ENCODE peak calls at places on chromosome 3, in nine cellular contexts. A is A549, M is Caco-2, B is bronchial epithelial cell, P is BJ, V is GM06990, O is Peyer's patch, F is fibroblast of the aortic adventitia, J is mammary epithelial cell. E is an unnamed sample.

GRCh38 chr3:53346922-53347260 is 452 bp downstream of the DCP1A start:
- DNase-seq in B (no peak), M (no peak), A (no peak), P (no peak), J (no peak), F (no peak), V (no peak), O (no peak), E (no peak)

GRCh38 chr3:123521179-123521969 is 63.5 kb downstream of the HACD2 start:
- DNase-seq in P (no peak), B (no peak), F (peak; percentile 46), M (no peak), J (peak; percentile 2), V (no peak), O (no peak), A (no peak), E (peak; percentile 21)

GRCh38 chr3:124115965-124116364 is 124.0 kb upstream of the ROPN1 start:
- DNase-seq in V (no peak), P (no peak), A (no peak), B (no peak), J (no peak), M (no peak), F (no peak), O (no peak), E (no peak)

GRCh38 chr3:183895296-183895695 is 10.6 kb upstream of the PARL start:
- DNase-seq in B (peak; percentile 47), M (peak; percentile 43), A (peak; percentile 65), J (peak; percentile 32), O (no peak), P (no peak), F (peak; percentile 73), V (no peak), E (peak; percentile 71)

GRCh38 chr3:15427981-15428380 is 583 bp downstream of the EAF1 start:
- DNase-seq in V (no peak), M (peak; percentile 9), A (no peak), P (no peak), O (peak; percentile 54), B (no peak), F (no peak), J (no peak), E (no peak)

GRCh38 chr3:66149269-66149668 is 71.5 kb upstream of the SLC25A26 start:
- DNase-seq in V (no peak), O (no peak), B (no peak), J (no peak), P (no peak), F (no peak), A (no peak), M (no peak), E (no peak)

GRCh38 chr3:159732172-159733111 is 256.2 kb upstream of the IL12A start:
- DNase-seq in O (no peak), F (peak; percentile 63), A (peak; percentile 50), V (no peak), B (peak; percentile 71), J (peak; percentile 82), P (peak; percentile 72), M (peak; percentile 70), E (peak; percentile 39)

GRCh38 chr3:48016336-48016973 is at the start of gene MAP4:
- DNase-seq in J (no peak), B (no peak), F (peak; percentile 48), A (no peak), P (no peak), V (no peak), O (no peak), M (no peak), E (peak; percentile 63)

GRCh38 chr3:43759297-43759782 is 68.6 kb downstream of the ABHD5 start:
- DNase-seq in F (peak; percentile 69), A (peak; percentile 34), B (peak; percentile 65), J (peak; percentile 67), P (peak; percentile 79), O (no peak), M (peak; percentile 64), V (no peak), E (peak; percentile 57)

GRCh38 chr3:20051123-20051806 is 11.0 kb downstream of the KAT2B start:
- DNase-seq in V (no peak), A (no peak), M (no peak), B (peak; percentile 93), J (no peak), P (no peak), F (no peak), O (no peak), E (no peak)

DNA sequence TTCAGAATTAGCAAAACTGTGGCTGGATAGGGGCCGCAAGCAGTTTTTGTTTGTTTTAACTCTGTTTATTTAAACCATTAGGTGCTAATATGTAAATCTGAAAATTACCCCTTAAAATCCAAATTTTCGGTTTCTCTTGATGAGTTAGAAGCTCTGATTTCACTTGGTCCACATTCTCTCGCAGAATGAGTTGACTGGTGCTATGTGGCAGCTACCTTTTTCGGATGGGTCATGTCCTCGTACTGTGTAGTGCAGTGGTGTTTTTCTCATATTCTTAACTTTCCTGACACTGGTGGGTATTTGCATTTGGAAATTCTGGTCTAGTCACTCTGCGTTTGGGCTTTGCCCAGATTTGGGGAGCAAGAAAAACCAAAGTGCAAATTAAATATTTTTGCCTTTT is 87.1 kb downstream of the DIPK2A start:
- DNase-seq in M (no peak), P (no peak), F (no peak), V (no peak), A (no peak), O (no peak), J (no peak), B (no peak), E (no peak)
- TF ChIP-seq CTCF in M (no peak), P (no peak), F (no peak), V (no peak), A (no peak), O (no peak), J (no peak), B (no peak), E (no peak)

GRCh38 chr3:138948371-138949001 is 1.5 kb downstream of the FOXL2NB start:
- DNase-seq in J (no peak), V (no peak), O (no peak), F (no peak), P (no peak), M (no peak), B (no peak), A (no peak), E (no peak)

GRCh38 chr3:138949002-138949418 is 2.0 kb downstream of the FOXL2NB start:
- DNase-seq in B (no peak), P (no peak), A (no peak), V (no peak), M (no peak), F (no peak), J (no peak), O (no peak), E (no peak)

GRCh38 chr3:138950701-138951100 is 3.7 kb downstream of the FOXL2NB start:
- DNase-seq in B (no peak), P (no peak), A (no peak), V (no peak), J (no peak), O (no peak), F (no peak), M (no peak), E (no peak)

GRCh38 chr3:138950006-138950644 is 3.1 kb downstream of the FOXL2NB start:
- DNase-seq in A (no peak), J (no peak), M (no peak), F (no peak), B (no peak), O (peak; percentile 56), P (no peak), V (no peak), E (peak; percentile 44)

DNA sequence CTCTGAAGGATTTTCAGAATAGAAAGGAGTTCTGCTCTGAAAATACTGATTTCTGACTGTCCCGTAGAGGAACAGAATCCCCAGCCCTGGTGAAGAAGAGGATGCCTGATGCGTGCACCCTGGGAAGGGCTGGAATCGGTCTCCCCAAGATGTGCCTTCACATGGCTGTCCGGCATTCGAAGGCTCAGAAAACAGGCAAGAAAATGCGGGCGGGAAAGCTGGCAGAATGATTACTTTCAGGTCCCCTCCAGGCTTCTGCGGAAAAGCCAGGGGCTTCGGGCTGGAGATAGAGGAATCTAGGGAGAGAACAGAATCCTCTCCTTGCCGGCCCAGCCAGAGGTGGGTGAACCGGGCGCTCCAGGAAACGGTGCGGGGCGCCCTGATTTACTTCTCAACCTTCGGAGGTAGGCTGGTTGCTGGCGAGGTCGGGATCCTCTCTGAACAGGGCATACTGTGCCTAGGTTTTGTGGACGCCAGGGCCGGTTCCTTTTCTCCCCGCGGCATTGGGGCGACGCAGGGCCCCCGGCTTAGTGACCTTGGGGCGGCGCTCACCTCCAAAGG is 2.5 kb downstream of the FOXL2NB start:
- DNase-seq in A (no peak), J (no peak), M (no peak), O (no peak), F (no peak), B (no peak), P (no peak), V (no peak), E (no peak)
- H3K4me3 ChIP-seq in A (no peak overlapping the region), J (no peak overlapping the region), M (no peak overlapping the region), O (peak overlapping the region; percentile 42), F (peak overlapping the region; percentile 49), B (peak overlapping the region; percentile 22), P (no peak overlapping the region), V (no peak overlapping the region), E (peak overlapping the region; percentile 40)

GRCh38 chr3:12312010-12312409 is 23.1 kb downstream of the PPARG start:
- DNase-seq in M (no peak), B (peak; percentile 59), O (no peak), P (no peak), V (no peak), A (no peak), F (peak; percentile 22), J (peak; percentile 46), E (no peak)

GRCh38 chr3:12309716-12310115 is 20.8 kb downstream of the PPARG start:
- DNase-seq in P (no peak), J (no peak), B (no peak), M (no peak), V (no peak), O (no peak), F (no peak), A (peak; percentile 24), E (no peak)

GRCh38 chr3:12316721-12317351 is 28.0 kb downstream of the PPARG start:
- DNase-seq in J (no peak), O (no peak), F (no peak), M (no peak), P (no peak), B (no peak), V (no peak), A (no peak), E (no peak)

GRCh38 chr3:12316253-12316652 is 27.4 kb downstream of the PPARG start:
- DNase-seq in O (no peak), A (no peak), J (no peak), M (no peak), B (no peak), F (no peak), P (no peak), V (no peak), E (no peak)

DNA sequence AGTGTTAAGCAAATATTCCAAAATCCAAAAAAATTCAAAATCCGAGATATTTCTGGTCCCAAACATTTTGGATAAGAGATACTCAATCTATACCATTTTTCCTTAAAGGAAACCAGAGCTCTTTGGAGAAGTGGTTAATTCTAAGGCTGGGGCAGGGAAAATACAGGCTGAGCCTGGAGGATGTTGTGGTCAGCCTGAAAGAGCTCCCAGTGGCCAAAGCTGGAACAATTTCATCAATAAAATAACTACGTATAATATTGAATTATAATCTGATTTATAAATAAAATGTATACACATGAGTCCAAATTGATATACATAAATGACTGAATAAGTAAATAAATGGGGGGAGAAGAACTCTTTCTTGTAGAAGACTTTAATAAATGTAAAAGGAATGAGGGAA is 24.6 kb downstream of the PPARG start:
- DNase-seq in P (no peak), A (no peak), F (no peak), M (no peak), V (no peak), B (no peak), J (no peak), O (no peak), E (no peak)
- TF ChIP-seq CTCF in P (no peak), A (no peak), F (no peak), M (no peak), V (peak; percentile 2), B (no peak), J (no peak), O (no peak), E (no peak)

GRCh38 chr3:35748144-35748543 is 108.8 kb downstream of the ARPP21 start:
- DNase-seq in J (no peak), V (no peak), B (no peak), O (no peak), A (no peak), P (no peak), M (no peak), F (no peak), E (no peak)
- H3K4me3 ChIP-seq in J (no peak overlapping the region), V (no peak overlapping the region), B (no peak overlapping the region), O (no peak overlapping the region), A (no peak overlapping the region), P (no peak overlapping the region), M (no peak overlapping the region), F (no peak overlapping the region), E (no peak overlapping the region)